ENCODE peak calls at places on chromosomes 3 and 15, in eight cellular contexts. J, H, U, Y, T, S, M and X are unnamed samples. For H3K27me3, the result is how much of the 10 kb centered on the place peaks cover.

GRCh38 chr15:63349156-63349555 is 32.5 kb downstream of the CA12 start:
- DNase-seq in J (no peak), H (peak), U (no peak), Y (no peak), T (no peak), S (no peak), M (no peak), X (no peak)

GRCh38 chr3:6168242-6168641 is 692.7 kb upstream of the GRM7 start:
- DNase-seq in J (no peak), H (no peak), U (no peak), Y (no peak), T (no peak), S (no peak), M (no peak), X (no peak)

GRCh38 chr15:63672775-63673174 is 75.6 kb downstream of the FBXL22 start:
- DNase-seq in J (no peak), H (no peak), U (no peak), Y (no peak), T (no peak), S (no peak), M (no peak), X (no peak)

GRCh38 chr15:34628577-34629152 is 45.2 kb upstream of the GOLGA8B start:
- DNase-seq in J (no peak), H (no peak), U (no peak), Y (no peak), T (no peak), S (no peak), M (no peak), X (no peak)

GRCh38 chr15:60343221-60343970 is 54.4 kb downstream of the ANXA2 start:
- DNase-seq in J (no peak), H (no peak), U (no peak), Y (no peak), T (no peak), S (no peak), M (no peak), X (no peak)

GRCh38 chr3:151548206-151548605 is 87.3 kb upstream of the IGSF10 start:
- DNase-seq in J (no peak), H (no peak), U (no peak), Y (no peak), T (no peak), S (no peak), M (no peak), X (no peak)

GRCh38 chr3:19149388-19149787 is 1.1 kb downstream of the KCNH8 start:
- DNase-seq in J (no peak), H (peak), U (no peak), Y (no peak), T (no peak), S (no peak), M (no peak), X (no peak)

GRCh38 chr3:42880183-42880582 is 4.5 kb upstream of the CYP8B1 start:
- DNase-seq in J (no peak), H (no peak), U (no peak), Y (no peak), T (no peak), S (no peak), M (no peak), X (no peak)

GRCh38 chr3:60675424-60675823 is 575.8 kb downstream of the FHIT start:
- DNase-seq in J (no peak), H (no peak), U (no peak), Y (no peak), T (no peak), S (no peak), M (no peak), X (no peak)

DNA sequence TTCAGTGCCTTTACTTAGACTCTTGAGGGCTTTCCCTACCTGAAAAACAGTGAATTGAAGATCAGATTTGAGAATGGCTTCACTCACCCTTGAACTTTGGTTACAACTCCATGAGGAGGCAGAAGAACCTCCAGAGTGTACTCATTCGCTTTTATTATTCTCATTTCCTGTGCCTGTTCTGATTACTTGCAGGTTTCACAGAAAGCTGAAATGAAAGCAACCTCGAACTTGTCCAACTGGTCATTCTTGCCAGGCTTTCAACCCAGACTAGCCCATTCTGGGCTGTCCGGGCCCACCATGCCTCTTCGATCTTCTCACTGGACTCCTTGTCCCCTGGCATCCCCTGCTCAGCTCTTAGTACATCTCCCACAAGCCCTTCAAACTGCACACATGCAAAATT is 20.2 kb upstream of the THUMPD3 start:
- DNase-seq in J (no peak), H (no peak), U (no peak), Y (no peak), T (no peak), S (no peak), M (no peak), X (no peak)
- TF ChIP-seq CTCF in J (no peak), H (no peak), U (no peak), Y (no peak), T (no peak), S (no peak), M (no peak), X (no peak)

GRCh38 chr3:32859604-32860237 is 41.9 kb downstream of the TRIM71 start:
- DNase-seq in J (no peak), H (no peak), U (no peak), Y (no peak), T (no peak), S (no peak), M (no peak), X (no peak)

GRCh38 chr3:32855350-32855953 is 37.7 kb downstream of the TRIM71 start:
- DNase-seq in J (no peak), H (no peak), U (no peak), Y (no peak), T (no peak), S (no peak), M (no peak), X (no peak)

GRCh38 chr3:32857921-32858320 is 40.1 kb downstream of the TRIM71 start:
- DNase-seq in J (no peak), H (no peak), U (no peak), Y (no peak), T (no peak), S (no peak), M (no peak), X (no peak)

GRCh38 chr3:32856901-32857507 is 39.2 kb downstream of the TRIM71 start:
- DNase-seq in J (no peak), H (no peak), U (no peak), Y (no peak), T (no peak), S (no peak), M (no peak), X (no peak)

GRCh38 chr3:32856355-32856889 is 38.6 kb downstream of the TRIM71 start:
- DNase-seq in J (no peak), H (no peak), U (no peak), Y (peak), T (no peak), S (no peak), M (no peak), X (no peak)
- H3K27me3 ChIP-seq in J (under half), H (under half), U (under half), Y (under half), T (under half), S (under half), M (under half), X (under half)

DNA sequence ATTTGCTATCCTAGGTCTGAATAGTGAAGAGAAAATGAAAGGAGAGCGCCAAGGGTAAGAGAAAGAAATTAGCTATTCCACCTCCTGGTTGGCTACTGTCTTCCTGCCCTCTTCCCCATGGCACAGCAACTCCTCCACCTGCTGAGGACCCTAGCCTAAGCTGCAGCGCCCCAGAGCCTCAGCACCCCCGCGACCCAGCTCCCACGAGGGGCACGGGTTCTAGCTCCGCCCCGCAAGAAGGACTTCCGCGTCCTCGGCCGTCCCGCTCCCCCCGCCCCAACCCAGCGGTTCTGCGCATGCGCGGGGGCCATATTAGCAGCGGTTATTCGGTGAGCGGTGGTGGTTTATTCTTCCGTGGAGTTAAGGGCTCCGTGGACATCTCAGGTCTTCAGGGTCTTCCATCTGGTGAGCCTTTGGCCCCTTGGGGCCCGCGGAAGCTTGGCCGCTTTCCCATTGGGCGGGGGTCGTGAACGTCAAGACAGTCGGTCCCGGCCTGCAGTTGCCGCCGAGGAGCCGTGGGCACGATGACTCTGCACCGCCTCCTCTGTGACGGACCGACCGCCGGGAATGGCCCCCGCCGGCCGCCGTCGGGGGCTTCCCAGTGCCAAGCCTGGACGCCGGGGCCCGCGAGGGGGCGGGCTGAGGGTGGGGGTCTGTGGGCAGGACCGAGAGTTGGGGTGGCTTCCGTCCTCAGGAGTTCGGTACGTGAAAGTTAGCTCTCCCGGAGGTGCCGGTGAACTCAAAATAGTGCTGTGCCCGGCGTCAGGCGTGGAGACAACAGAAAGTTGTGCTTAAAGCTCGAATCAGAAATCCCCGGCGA is at the start of gene PSMA4:
- DNase-seq in J (peak), H (peak), U (peak), Y (peak), T (peak), S (peak), M (peak), X (peak)
- TF ChIP-seq CTCF in J (peak), H (no peak), U (peak), Y (no peak), T (peak), S (peak), M (no peak), X (no peak)

DNA sequence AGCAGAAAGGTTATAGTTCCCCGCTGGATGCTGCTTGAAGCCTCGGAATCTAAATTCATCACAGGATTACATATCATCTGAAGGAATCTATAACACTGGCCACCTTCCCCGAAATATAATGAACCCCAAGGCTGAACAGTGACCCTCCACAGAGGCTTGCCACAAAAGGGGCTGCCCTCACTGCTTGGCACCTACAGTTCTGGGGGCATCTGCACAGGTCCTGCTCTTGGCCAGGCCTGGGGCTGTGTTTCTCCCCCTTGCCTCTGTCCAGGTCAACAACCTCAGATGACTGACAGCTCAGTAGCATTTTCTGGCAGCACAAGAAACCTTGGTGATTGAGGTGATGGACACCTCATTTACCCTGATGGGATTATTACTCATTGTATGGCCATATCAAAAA is 1.5 kb upstream of the ADAMTS17 start:
- DNase-seq in J (no peak), H (no peak), U (no peak), Y (no peak), T (no peak), S (no peak), M (no peak), X (no peak)
- H3K27me3 ChIP-seq in J (under half), H (under half), U (under half), Y (under half), T (under half), S (under half), M (under half), X (under half)